ENCODE peak calls at places on chromosomes 12 and 14, in four cellular contexts. A is HCEC 1CT, X is HFF-Myc, Z is GM12865. T is an unnamed sample.

GRCh38 chr12:14920475-14921126 is 17.7 kb downstream of the ERP27 start:
- DNase-seq in A (no peak), X (no peak), Z (no peak), T (no peak)

GRCh38 chr12:3747543-3747942 is 5.4 kb downstream of the CRACR2A start:
- DNase-seq in A (no peak), X (no peak), Z (no peak), T (no peak)

GRCh38 chr12:83476695-83477094 is 790.0 kb downstream of the TMTC2 start:
- DNase-seq in A (no peak), X (no peak), Z (no peak), T (no peak)

GRCh38 chr12:90060031-90060430 is 351.4 kb upstream of the ATP2B1 start:
- DNase-seq in A (no peak), X (no peak), Z (no peak), T (no peak)

GRCh38 chr12:65119063-65119462 is 2.0 kb downstream of the WIF1 start:
- DNase-seq in A (no peak), X (no peak), Z (no peak), T (no peak)

GRCh38 chr12:9127484-9127883 is 11.8 kb upstream of the A2M start:
- DNase-seq in A (no peak), X (no peak), Z (no peak), T (no peak)

GRCh38 chr14:65237023-65237814 is 134.9 kb upstream of the MAX start:
- DNase-seq in A (peak), X (no peak), Z (no peak), T (no peak)

GRCh38 chr12:52949413-52950331 is 754 bp downstream of the KRT18 start:
- DNase-seq in A (peak), X (peak), Z (no peak), T (no peak)

GRCh38 chr12:124318336-124319020 is 23.6 kb downstream of the RFLNA start:
- DNase-seq in A (no peak), X (no peak), Z (no peak), T (no peak)

GRCh38 chr14:54457609-54457996 is 16.4 kb upstream of the CNIH1 start:
- DNase-seq in A (no peak), X (no peak), Z (no peak), T (no peak)

GRCh38 chr14:99546230-99546879 is 57.7 kb downstream of the CCDC85C start:
- DNase-seq in A (no peak), X (no peak), Z (no peak), T (no peak)

GRCh38 chr12:69330475-69331473 is 17.4 kb upstream of the LYZ start:
- DNase-seq in A (no peak), X (no peak), Z (peak), T (peak)

GRCh38 chr12:1443421-1444141 is 150.8 kb downstream of the FBXL14 start:
- DNase-seq in A (peak), X (no peak), Z (no peak), T (no peak)

GRCh38 chr12:110533607-110534006 is 31.5 kb downstream of the RAD9B start:
- DNase-seq in A (peak), X (no peak), Z (no peak), T (no peak)

GRCh38 chr12:6612652-6613014 is 5.5 kb upstream of the CHD4 start:
- DNase-seq in A (no peak), X (no peak), Z (no peak), T (no peak)

GRCh38 chr14:32259368-32260013 is 56.4 kb upstream of the RNU6-8 start:
- DNase-seq in A (peak), X (peak), Z (peak), T (peak)

GRCh38 chr12:57837779-57838562 is 8.6 kb downstream of the CTDSP2 start:
- DNase-seq in A (peak), X (peak), Z (peak), T (no peak)

GRCh38 chr14:52131640-52132320 is 62.9 kb upstream of the NID2 start:
- DNase-seq in A (peak), X (peak), Z (peak), T (peak)

GRCh38 chr12:52720487-52720886 is 17.2 kb upstream of the KRT77 start:
- DNase-seq in A (peak), X (no peak), Z (no peak), T (no peak)

GRCh38 chr12:124356221-124356620 is 61.3 kb downstream of the RFLNA start:
- DNase-seq in A (no peak), X (no peak), Z (no peak), T (no peak)

GRCh38 chr12:8781326-8781725 is 41.1 kb upstream of the A2ML1 start:
- DNase-seq in A (no peak), X (no peak), Z (no peak), T (no peak)

GRCh38 chr14:65622703-65623102 is 210.2 kb downstream of the FUT8 start:
- DNase-seq in A (no peak), X (no peak), Z (no peak), T (no peak)

GRCh38 chr12:11822071-11822818 is 172.8 kb downstream of the ETV6 start:
- DNase-seq in A (no peak), X (no peak), Z (peak), T (peak)

GRCh38 chr14:95500772-95501401 is 15.6 kb downstream of the SYNE3 start:
- DNase-seq in A (peak), X (peak), Z (no peak), T (no peak)

GRCh38 chr12:57491393-57492280 is 3.8 kb downstream of the MARS1 start:
- DNase-seq in A (no peak), X (no peak), Z (peak), T (no peak)

GRCh38 chr12:123763093-123763492 is 992 bp downstream of the DNAH10 start:
- DNase-seq in A (no peak), X (no peak), Z (no peak), T (no peak)

GRCh38 chr14:89265229-89265628 is 151.8 kb downstream of the FOXN3 start:
- DNase-seq in A (no peak), X (no peak), Z (no peak), T (no peak)

GRCh38 chr14:71371711-71372396 is 464.6 kb downstream of the PCNX1 start:
- DNase-seq in A (peak), X (no peak), Z (peak), T (peak)

GRCh38 chr14:99191663-99192621 is 80.1 kb downstream of the BCL11B start:
- DNase-seq in A (no peak), X (peak), Z (no peak), T (no peak)

GRCh38 chr14:90714811-90715210 is 101.4 kb downstream of the TTC7B start:
- DNase-seq in A (peak), X (no peak), Z (no peak), T (no peak)

GRCh38 chr14:71372411-71372838 is 465.2 kb downstream of the PCNX1 start:
- DNase-seq in A (peak), X (no peak), Z (no peak), T (peak)

T was measured in GM20000.